ENCODE peak calls at places on chromosomes 11 and 22, in five cellular contexts. One of them, this sample, is unnamed.

GRCh38 chr11:15006139-15006759 is 34.1 kb upstream of the CALCA start:
- DNase-seq in HepG2: peak
- DNase-seq in K562: peak
- DNase-seq in GM12878: peak
- DNase-seq in SK-N-SH: peak
- DNase-seq in this sample: peak

GRCh38 chr11:32034149-32034548 is 56.7 kb upstream of the RCN1 start:
- DNase-seq in SK-N-SH: no peak
- DNase-seq in GM12878: no peak
- DNase-seq in HepG2: no peak
- DNase-seq in K562: no peak
- DNase-seq in this sample: no peak

GRCh38 chr11:62500066-62501035 is 46.3 kb downstream of the AHNAK start:
- DNase-seq in GM12878: no peak
- DNase-seq in K562: peak
- DNase-seq in SK-N-SH: no peak
- DNase-seq in HepG2: no peak
- DNase-seq in this sample: peak

GRCh38 chr11:133681901-133682300 is 149.6 kb upstream of the OPCML start:
- DNase-seq in K562: no peak
- DNase-seq in HepG2: no peak
- DNase-seq in SK-N-SH: peak
- DNase-seq in GM12878: no peak
- DNase-seq in this sample: no peak

GRCh38 chr11:128624269-128625170 is 37.2 kb upstream of the ETS1 start:
- DNase-seq in GM12878: no peak
- DNase-seq in SK-N-SH: no peak
- DNase-seq in K562: no peak
- DNase-seq in HepG2: no peak
- DNase-seq in this sample: peak

GRCh38 chr11:85665756-85666155 is 827 bp upstream of the CREBZF start:
- DNase-seq in K562: no peak
- DNase-seq in HepG2: no peak
- DNase-seq in SK-N-SH: no peak
- DNase-seq in GM12878: no peak
- DNase-seq in this sample: no peak

GRCh38 chr11:78190374-78190773 is 1.7 kb downstream of the USP35 start:
- DNase-seq in GM12878: peak
- DNase-seq in HepG2: no peak
- DNase-seq in K562: no peak
- DNase-seq in SK-N-SH: no peak
- DNase-seq in this sample: no peak

GRCh38 chr22:43078522-43078921 is 10.7 kb downstream of the TTLL1 start:
- DNase-seq in GM12878: no peak
- DNase-seq in K562: no peak
- DNase-seq in HepG2: peak
- DNase-seq in SK-N-SH: no peak
- DNase-seq in this sample: no peak

GRCh38 chr11:44518968-44519550 is 46.4 kb upstream of the CD82 start:
- DNase-seq in K562: no peak
- DNase-seq in GM12878: no peak
- DNase-seq in HepG2: no peak
- DNase-seq in SK-N-SH: no peak
- DNase-seq in this sample: no peak

GRCh38 chr11:94776351-94777321 is 8.5 kb downstream of the AMOTL1 start:
- DNase-seq in SK-N-SH: no peak
- DNase-seq in K562: no peak
- DNase-seq in HepG2: no peak
- DNase-seq in GM12878: no peak
- DNase-seq in this sample: no peak

GRCh38 chr11:62706841-62707240 is 383 bp downstream of the BSCL2 start:
- DNase-seq in K562: no peak
- DNase-seq in SK-N-SH: no peak
- DNase-seq in HepG2: no peak
- DNase-seq in GM12878: no peak
- DNase-seq in this sample: no peak

GRCh38 chr11:111512296-111513239 is at the start of gene BTG4:
- DNase-seq in HepG2: no peak
- DNase-seq in K562: peak
- DNase-seq in SK-N-SH: peak
- DNase-seq in GM12878: no peak
- DNase-seq in this sample: no peak

GRCh38 chr22:19596680-19597398 is 72.6 kb upstream of the CLDN5 start:
- DNase-seq in K562: peak
- DNase-seq in GM12878: no peak
- DNase-seq in HepG2: peak
- DNase-seq in SK-N-SH: no peak
- DNase-seq in this sample: no peak

GRCh38 chr11:45960387-45961110 is 38.1 kb downstream of the LARGE2 start:
- DNase-seq in GM12878: no peak
- DNase-seq in SK-N-SH: no peak
- DNase-seq in K562: no peak
- DNase-seq in HepG2: no peak
- DNase-seq in this sample: no peak

GRCh38 chr11:95917188-95918036 is 6.5 kb downstream of the MTMR2 start:
- DNase-seq in HepG2: no peak
- DNase-seq in K562: no peak
- DNase-seq in SK-N-SH: peak
- DNase-seq in GM12878: no peak
- DNase-seq in this sample: no peak

GRCh38 chr11:44446341-44446712 is 119.1 kb upstream of the CD82 start:
- DNase-seq in K562: no peak
- DNase-seq in SK-N-SH: no peak
- DNase-seq in GM12878: no peak
- DNase-seq in HepG2: no peak
- DNase-seq in this sample: no peak

GRCh38 chr22:49571326-49571725 is 256.3 kb downstream of the BRD1 start:
- DNase-seq in SK-N-SH: no peak
- DNase-seq in K562: no peak
- DNase-seq in GM12878: no peak
- DNase-seq in HepG2: no peak
- DNase-seq in this sample: no peak

GRCh38 chr11:23988381-23989006 is 508.4 kb upstream of the LUZP2 start:
- DNase-seq in K562: no peak
- DNase-seq in GM12878: no peak
- DNase-seq in SK-N-SH: no peak
- DNase-seq in HepG2: peak
- DNase-seq in this sample: no peak

GRCh38 chr22:29266564-29267461 is 968 bp downstream of the RHBDD3 start:
- DNase-seq in HepG2: no peak
- DNase-seq in SK-N-SH: peak
- DNase-seq in GM12878: no peak
- DNase-seq in K562: no peak
- DNase-seq in this sample: no peak

GRCh38 chr11:8031248-8032115 is 44.3 kb downstream of the EIF3F start:
- DNase-seq in GM12878: no peak
- DNase-seq in HepG2: no peak
- DNase-seq in K562: no peak
- DNase-seq in SK-N-SH: peak
- DNase-seq in this sample: no peak

GRCh38 chr11:127493330-127493729 is 492.8 kb upstream of the KIRREL3 start:
- DNase-seq in K562: no peak
- DNase-seq in GM12878: no peak
- DNase-seq in SK-N-SH: peak
- DNase-seq in HepG2: no peak
- DNase-seq in this sample: no peak

GRCh38 chr11:102390667-102391449 is 43.8 kb downstream of the BIRC2 start:
- DNase-seq in HepG2: peak
- DNase-seq in SK-N-SH: peak
- DNase-seq in K562: peak
- DNase-seq in GM12878: no peak
- DNase-seq in this sample: peak

GRCh38 chr22:22893077-22893805 is 5.6 kb downstream of the IGLL5 start:
- DNase-seq in HepG2: no peak
- DNase-seq in GM12878: no peak
- DNase-seq in K562: peak
- DNase-seq in SK-N-SH: no peak
- DNase-seq in this sample: no peak

GRCh38 chr11:120160436-120160835 is 22.5 kb upstream of the TRIM29 start:
- DNase-seq in GM12878: no peak
- DNase-seq in K562: no peak
- DNase-seq in HepG2: no peak
- DNase-seq in SK-N-SH: no peak
- DNase-seq in this sample: no peak

GRCh38 chr11:783581-784015 is 6.3 kb downstream of the CEND1 start:
- DNase-seq in HepG2: no peak
- DNase-seq in SK-N-SH: peak
- DNase-seq in GM12878: no peak
- DNase-seq in K562: peak
- DNase-seq in this sample: no peak

GRCh38 chr11:120532511-120533196 is 21.1 kb downstream of the GRIK4 start:
- DNase-seq in HepG2: peak
- DNase-seq in K562: no peak
- DNase-seq in SK-N-SH: no peak
- DNase-seq in GM12878: no peak
- DNase-seq in this sample: no peak

GRCh38 chr22:43293661-43294392 is 49.3 kb downstream of the SCUBE1 start:
- DNase-seq in K562: peak
- DNase-seq in HepG2: peak
- DNase-seq in SK-N-SH: no peak
- DNase-seq in GM12878: no peak
- DNase-seq in this sample: peak

GRCh38 chr11:123061403-123062157 is at the start of gene HSPA8:
- DNase-seq in SK-N-SH: peak
- DNase-seq in GM12878: no peak
- DNase-seq in HepG2: peak
- DNase-seq in K562: peak
- DNase-seq in this sample: peak

GRCh38 chr11:29005401-29005980 is 897.3 kb downstream of the METTL15 start:
- DNase-seq in GM12878: no peak
- DNase-seq in HepG2: peak
- DNase-seq in SK-N-SH: no peak
- DNase-seq in K562: no peak
- DNase-seq in this sample: no peak

GRCh38 chr11:29002816-29003215 is 894.6 kb downstream of the METTL15 start:
- DNase-seq in SK-N-SH: no peak
- DNase-seq in GM12878: no peak
- DNase-seq in HepG2: no peak
- DNase-seq in K562: no peak
- DNase-seq in this sample: no peak

DNA sequence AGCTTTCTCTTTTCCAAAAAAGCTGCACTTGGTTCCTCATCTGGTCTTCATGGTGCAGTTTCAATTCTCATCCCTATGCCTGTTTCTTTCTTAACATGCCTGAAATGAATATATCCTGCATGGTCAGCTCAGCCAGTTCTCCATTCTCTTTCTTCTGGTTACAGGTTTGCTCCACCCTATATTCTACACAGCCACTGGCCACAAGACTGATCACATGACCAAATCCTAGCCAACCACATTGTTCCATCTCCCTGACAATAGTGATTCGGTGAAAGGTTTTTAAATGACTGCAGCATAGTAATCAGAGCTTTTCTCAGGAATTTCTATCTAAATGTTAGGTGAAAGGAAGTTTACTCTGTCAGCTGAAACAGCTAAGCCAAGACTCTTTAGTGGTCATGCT is 891.4 kb downstream of the METTL15 start:
- DNase-seq in HepG2: no peak
- DNase-seq in K562: no peak
- DNase-seq in SK-N-SH: no peak
- DNase-seq in GM12878: no peak
- DNase-seq in this sample: no peak
- TF ChIP-seq GABPA in HepG2: no peak
- TF ChIP-seq GABPA in K562: no peak
- TF ChIP-seq GABPA in SK-N-SH: no peak
- TF ChIP-seq GABPA in GM12878: no peak
- TF ChIP-seq GABPA in this sample: no peak

GRCh38 chr11:63999349-64000025 is 13.2 kb downstream of the OTUB1 start:
- DNase-seq in GM12878: no peak
- DNase-seq in SK-N-SH: peak
- DNase-seq in K562: peak
- DNase-seq in HepG2: no peak
- DNase-seq in this sample: no peak
- TF ChIP-seq POLR2AphosphoS5 in GM12878: no peak
- TF ChIP-seq POLR2AphosphoS5 in SK-N-SH: no peak
- TF ChIP-seq POLR2AphosphoS5 in K562: no peak
- TF ChIP-seq POLR2AphosphoS5 in HepG2: no peak
- TF ChIP-seq POLR2AphosphoS5 in this sample: no peak

GRCh38 chr11:73178092-73178539 is 36.0 kb upstream of the FCHSD2 start:
- DNase-seq in GM12878: peak
- DNase-seq in SK-N-SH: peak
- DNase-seq in K562: peak
- DNase-seq in HepG2: peak
- DNase-seq in this sample: peak
- H3K27ac ChIP-seq in GM12878: peak
- H3K27ac ChIP-seq in SK-N-SH: no peak
- H3K27ac ChIP-seq in K562: no peak
- H3K27ac ChIP-seq in HepG2: no peak
- H3K27ac ChIP-seq in this sample: no peak

GRCh38 chr11:116224154-116224888 is 548.5 kb downstream of the BUD13 start:
- DNase-seq in K562: peak
- DNase-seq in GM12878: no peak
- DNase-seq in HepG2: peak
- DNase-seq in SK-N-SH: peak
- DNase-seq in this sample: peak

GRCh38 chr11:116226731-116227130 is 546.1 kb downstream of the BUD13 start:
- DNase-seq in SK-N-SH: no peak
- DNase-seq in HepG2: no peak
- DNase-seq in GM12878: no peak
- DNase-seq in K562: no peak
- DNase-seq in this sample: no peak

GRCh38 chr11:116225236-116225635 is 547.6 kb downstream of the BUD13 start:
- DNase-seq in GM12878: no peak
- DNase-seq in SK-N-SH: peak
- DNase-seq in HepG2: no peak
- DNase-seq in K562: no peak
- DNase-seq in this sample: no peak

GRCh38 chr11:116224889-116225200 is 547.9 kb downstream of the BUD13 start:
- DNase-seq in SK-N-SH: peak
- DNase-seq in HepG2: no peak
- DNase-seq in K562: no peak
- DNase-seq in GM12878: no peak
- DNase-seq in this sample: no peak

DNA sequence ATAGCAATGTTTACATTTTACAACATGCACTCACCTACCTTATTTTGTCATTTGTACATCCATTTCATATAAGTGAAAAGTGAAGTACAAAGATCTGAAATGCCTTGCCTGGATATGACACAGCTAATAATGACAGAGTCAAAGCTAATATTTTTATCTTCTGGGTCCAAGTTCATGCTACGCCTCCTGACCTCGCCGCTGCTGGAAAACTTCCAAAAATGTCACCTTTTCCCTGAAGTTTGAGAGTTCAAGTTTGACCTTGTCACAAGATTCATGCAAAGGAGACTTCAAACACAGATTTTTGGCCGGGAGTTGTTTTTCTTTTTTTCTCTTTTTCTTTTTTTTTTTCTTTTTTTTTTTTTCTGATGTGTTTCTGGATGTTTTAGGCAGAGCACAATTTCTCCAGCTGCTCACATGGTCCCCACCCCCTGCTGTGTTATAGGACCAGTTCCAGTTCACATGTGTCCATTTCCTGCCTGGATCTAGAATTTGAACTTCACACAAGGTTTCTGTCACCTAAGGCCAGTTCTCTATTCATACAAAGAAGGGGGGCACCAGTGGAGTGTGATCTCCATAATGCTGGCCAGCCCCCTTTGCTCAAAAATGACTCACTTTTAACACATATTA is 546.9 kb downstream of the BUD13 start:
- DNase-seq in GM12878: no peak
- DNase-seq in K562: no peak
- DNase-seq in SK-N-SH: no peak
- DNase-seq in HepG2: no peak
- DNase-seq in this sample: no peak
- TF ChIP-seq GABPA in GM12878: no peak
- TF ChIP-seq GABPA in K562: no peak
- TF ChIP-seq GABPA in SK-N-SH: no peak
- TF ChIP-seq GABPA in HepG2: no peak
- TF ChIP-seq GABPA in this sample: no peak

This sample was measured in HL-60.